ENCODE peak calls at places on chromosome 9, in nine cellular contexts. One of them, this sample, is unnamed. For H3K27me3, the result is how much of the 10 kb centered on the place peaks cover.

GRCh38 chr9:118640836-118641557 is 728.2 kb downstream of the BRINP1 start:
- DNase-seq in suprapubic skin: no peak
- DNase-seq in bronchial epithelial cell: peak
- DNase-seq in CD8-positive, alpha-beta T cell: no peak
- DNase-seq in GM23248: peak
- DNase-seq in astrocyte: peak
- DNase-seq in dorsolateral prefrontal cortex: no peak
- DNase-seq in SK-N-SH: no peak
- DNase-seq in brain microvascular endothelial cell: no peak
- DNase-seq in this sample: no peak

GRCh38 chr9:112535364-112535763 is 48.7 kb downstream of the KIAA1958 start:
- DNase-seq in suprapubic skin: no peak
- DNase-seq in bronchial epithelial cell: no peak
- DNase-seq in CD8-positive, alpha-beta T cell: no peak
- DNase-seq in GM23248: peak
- DNase-seq in astrocyte: no peak
- DNase-seq in dorsolateral prefrontal cortex: no peak
- DNase-seq in SK-N-SH: no peak
- DNase-seq in brain microvascular endothelial cell: peak
- DNase-seq in this sample: no peak

GRCh38 chr9:134894136-134894860 is 13.7 kb downstream of the FCN2 start:
- DNase-seq in suprapubic skin: no peak
- DNase-seq in bronchial epithelial cell: no peak
- DNase-seq in CD8-positive, alpha-beta T cell: no peak
- DNase-seq in GM23248: no peak
- DNase-seq in astrocyte: no peak
- DNase-seq in dorsolateral prefrontal cortex: no peak
- DNase-seq in SK-N-SH: no peak
- DNase-seq in brain microvascular endothelial cell: no peak
- DNase-seq in this sample: no peak

GRCh38 chr9:115757461-115757860 is 396.1 kb upstream of the PAPPA start:
- DNase-seq in suprapubic skin: no peak
- DNase-seq in bronchial epithelial cell: peak
- DNase-seq in CD8-positive, alpha-beta T cell: no peak
- DNase-seq in GM23248: peak
- DNase-seq in astrocyte: no peak
- DNase-seq in dorsolateral prefrontal cortex: no peak
- DNase-seq in SK-N-SH: no peak
- DNase-seq in brain microvascular endothelial cell: no peak
- DNase-seq in this sample: no peak

GRCh38 chr9:91392435-91392834 is 30.7 kb upstream of the AUH start:
- DNase-seq in suprapubic skin: no peak
- DNase-seq in bronchial epithelial cell: no peak
- DNase-seq in CD8-positive, alpha-beta T cell: no peak
- DNase-seq in GM23248: no peak
- DNase-seq in astrocyte: no peak
- DNase-seq in dorsolateral prefrontal cortex: no peak
- DNase-seq in SK-N-SH: no peak
- DNase-seq in brain microvascular endothelial cell: no peak
- DNase-seq in this sample: no peak

GRCh38 chr9:16515207-16515606 is 355.3 kb downstream of the BNC2 start:
- DNase-seq in suprapubic skin: no peak
- DNase-seq in bronchial epithelial cell: no peak
- DNase-seq in CD8-positive, alpha-beta T cell: no peak
- DNase-seq in GM23248: peak
- DNase-seq in astrocyte: no peak
- DNase-seq in dorsolateral prefrontal cortex: no peak
- DNase-seq in SK-N-SH: peak
- DNase-seq in brain microvascular endothelial cell: no peak
- DNase-seq in this sample: no peak

GRCh38 chr9:117696141-117696540 is 8.1 kb upstream of the TLR4 start:
- DNase-seq in suprapubic skin: no peak
- DNase-seq in bronchial epithelial cell: peak
- DNase-seq in CD8-positive, alpha-beta T cell: no peak
- DNase-seq in GM23248: peak
- DNase-seq in astrocyte: no peak
- DNase-seq in dorsolateral prefrontal cortex: no peak
- DNase-seq in SK-N-SH: no peak
- DNase-seq in brain microvascular endothelial cell: no peak
- DNase-seq in this sample: no peak

GRCh38 chr9:21750021-21750735 is 52.3 kb upstream of the MTAP start:
- DNase-seq in suprapubic skin: no peak
- DNase-seq in bronchial epithelial cell: no peak
- DNase-seq in CD8-positive, alpha-beta T cell: no peak
- DNase-seq in GM23248: peak
- DNase-seq in astrocyte: peak
- DNase-seq in dorsolateral prefrontal cortex: no peak
- DNase-seq in SK-N-SH: no peak
- DNase-seq in brain microvascular endothelial cell: peak
- DNase-seq in this sample: no peak

GRCh38 chr9:120904061-120904998 is 22.3 kb downstream of the TRAF1 start:
- DNase-seq in suprapubic skin: no peak
- DNase-seq in bronchial epithelial cell: no peak
- DNase-seq in CD8-positive, alpha-beta T cell: peak
- DNase-seq in GM23248: no peak
- DNase-seq in astrocyte: no peak
- DNase-seq in dorsolateral prefrontal cortex: no peak
- DNase-seq in SK-N-SH: no peak
- DNase-seq in brain microvascular endothelial cell: no peak
- DNase-seq in this sample: no peak

GRCh38 chr9:95189230-95190098 is 128.0 kb downstream of the FANCC start:
- DNase-seq in suprapubic skin: no peak
- DNase-seq in bronchial epithelial cell: no peak
- DNase-seq in CD8-positive, alpha-beta T cell: no peak
- DNase-seq in GM23248: no peak
- DNase-seq in astrocyte: peak
- DNase-seq in dorsolateral prefrontal cortex: no peak
- DNase-seq in SK-N-SH: peak
- DNase-seq in brain microvascular endothelial cell: peak
- DNase-seq in this sample: no peak

GRCh38 chr9:4382722-4383317 is 83.0 kb upstream of the GLIS3 start:
- DNase-seq in suprapubic skin: no peak
- DNase-seq in bronchial epithelial cell: peak
- DNase-seq in CD8-positive, alpha-beta T cell: no peak
- DNase-seq in GM23248: peak
- DNase-seq in astrocyte: no peak
- DNase-seq in dorsolateral prefrontal cortex: no peak
- DNase-seq in SK-N-SH: peak
- DNase-seq in brain microvascular endothelial cell: peak
- DNase-seq in this sample: no peak

GRCh38 chr9:10479172-10479571 is 133.6 kb downstream of the PTPRD start:
- DNase-seq in suprapubic skin: no peak
- DNase-seq in bronchial epithelial cell: peak
- DNase-seq in CD8-positive, alpha-beta T cell: no peak
- DNase-seq in GM23248: peak
- DNase-seq in astrocyte: no peak
- DNase-seq in dorsolateral prefrontal cortex: no peak
- DNase-seq in SK-N-SH: peak
- DNase-seq in brain microvascular endothelial cell: peak
- DNase-seq in this sample: no peak

GRCh38 chr9:76486151-76486550 is 27.2 kb downstream of the GCNT1 start:
- DNase-seq in suprapubic skin: no peak
- DNase-seq in bronchial epithelial cell: no peak
- DNase-seq in CD8-positive, alpha-beta T cell: no peak
- DNase-seq in GM23248: no peak
- DNase-seq in astrocyte: peak
- DNase-seq in dorsolateral prefrontal cortex: no peak
- DNase-seq in SK-N-SH: no peak
- DNase-seq in brain microvascular endothelial cell: no peak
- DNase-seq in this sample: no peak

GRCh38 chr9:13033959-13034695 is 245.4 kb downstream of the MPDZ start:
- DNase-seq in suprapubic skin: peak
- DNase-seq in bronchial epithelial cell: peak
- DNase-seq in CD8-positive, alpha-beta T cell: no peak
- DNase-seq in GM23248: peak
- DNase-seq in astrocyte: peak
- DNase-seq in dorsolateral prefrontal cortex: peak
- DNase-seq in SK-N-SH: peak
- DNase-seq in brain microvascular endothelial cell: peak
- DNase-seq in this sample: peak

GRCh38 chr9:13032585-13032984 is 246.9 kb downstream of the MPDZ start:
- DNase-seq in suprapubic skin: no peak
- DNase-seq in bronchial epithelial cell: no peak
- DNase-seq in CD8-positive, alpha-beta T cell: no peak
- DNase-seq in GM23248: no peak
- DNase-seq in astrocyte: no peak
- DNase-seq in dorsolateral prefrontal cortex: no peak
- DNase-seq in SK-N-SH: no peak
- DNase-seq in brain microvascular endothelial cell: no peak
- DNase-seq in this sample: no peak

GRCh38 chr9:13035822-13036221 is 243.7 kb downstream of the MPDZ start:
- DNase-seq in suprapubic skin: no peak
- DNase-seq in bronchial epithelial cell: no peak
- DNase-seq in CD8-positive, alpha-beta T cell: no peak
- DNase-seq in GM23248: peak
- DNase-seq in astrocyte: no peak
- DNase-seq in dorsolateral prefrontal cortex: no peak
- DNase-seq in SK-N-SH: no peak
- DNase-seq in brain microvascular endothelial cell: no peak
- DNase-seq in this sample: no peak

GRCh38 chr9:13034696-13035006 is 244.8 kb downstream of the MPDZ start:
- DNase-seq in suprapubic skin: no peak
- DNase-seq in bronchial epithelial cell: no peak
- DNase-seq in CD8-positive, alpha-beta T cell: no peak
- DNase-seq in GM23248: no peak
- DNase-seq in astrocyte: no peak
- DNase-seq in dorsolateral prefrontal cortex: no peak
- DNase-seq in SK-N-SH: no peak
- DNase-seq in brain microvascular endothelial cell: no peak
- DNase-seq in this sample: no peak
- H3K4me3 ChIP-seq in suprapubic skin: peak
- H3K4me3 ChIP-seq in bronchial epithelial cell: no peak
- H3K4me3 ChIP-seq in CD8-positive, alpha-beta T cell: no peak
- H3K4me3 ChIP-seq in GM23248: peak
- H3K4me3 ChIP-seq in astrocyte: no peak
- H3K4me3 ChIP-seq in dorsolateral prefrontal cortex: peak
- H3K4me3 ChIP-seq in SK-N-SH: peak
- H3K4me3 ChIP-seq in brain microvascular endothelial cell: no peak
- H3K4me3 ChIP-seq in this sample: no peak

DNA sequence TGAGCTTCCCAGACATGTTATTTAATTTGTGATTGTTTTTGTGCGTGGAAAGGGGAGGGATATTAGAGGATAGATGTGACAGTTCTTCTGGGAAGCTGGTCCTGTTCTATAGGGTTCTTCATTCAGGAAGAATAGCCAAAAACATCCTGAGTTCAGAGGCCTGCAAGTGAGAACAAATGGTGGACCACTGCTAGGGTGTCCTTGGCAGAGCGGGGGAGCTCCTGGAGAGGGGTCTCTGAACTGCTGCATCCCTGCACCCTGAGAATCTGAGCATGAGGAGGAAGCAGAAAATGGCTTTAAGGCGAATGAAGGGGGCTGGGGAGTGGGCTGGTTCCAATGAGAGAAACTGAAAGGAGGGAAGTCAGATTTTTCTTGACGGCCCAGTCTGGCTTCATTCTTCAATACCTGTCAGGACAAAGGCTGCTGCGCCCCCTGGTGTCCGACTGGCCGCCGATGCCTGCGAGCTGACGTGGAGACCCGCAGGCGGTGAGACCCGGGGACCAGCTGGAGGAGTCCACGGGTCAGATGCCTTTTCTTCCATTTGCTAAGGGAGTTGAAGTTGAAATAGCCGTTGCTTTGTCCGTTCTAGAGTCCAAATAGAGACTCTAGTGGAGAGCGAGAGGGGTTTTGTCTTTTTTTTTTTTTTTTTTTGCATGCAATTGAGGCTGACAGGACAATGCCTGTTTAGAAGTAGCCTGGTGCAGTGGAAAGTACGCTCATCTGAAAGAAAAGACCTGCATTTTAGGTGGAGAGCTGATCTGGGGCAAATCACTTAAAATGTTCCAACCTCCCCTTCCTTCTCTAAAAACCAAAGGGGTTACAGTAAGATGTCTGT is 39.5 kb upstream of the NFIB start:
- DNase-seq in suprapubic skin: peak
- DNase-seq in bronchial epithelial cell: peak
- DNase-seq in CD8-positive, alpha-beta T cell: peak
- DNase-seq in GM23248: peak
- DNase-seq in astrocyte: peak
- DNase-seq in dorsolateral prefrontal cortex: peak
- DNase-seq in SK-N-SH: peak
- DNase-seq in brain microvascular endothelial cell: peak
- DNase-seq in this sample: peak
- H3K27me3 ChIP-seq in suprapubic skin: under half
- H3K27me3 ChIP-seq in bronchial epithelial cell: under half
- H3K27me3 ChIP-seq in CD8-positive, alpha-beta T cell: under half
- H3K27me3 ChIP-seq in GM23248: half or more
- H3K27me3 ChIP-seq in astrocyte: half or more
- H3K27me3 ChIP-seq in dorsolateral prefrontal cortex: under half
- H3K27me3 ChIP-seq in SK-N-SH: under half
- H3K27me3 ChIP-seq in brain microvascular endothelial cell: under half
- H3K27me3 ChIP-seq in this sample: under half

GRCh38 chr9:137457406-137458193 is 1.5 kb downstream of the NSMF start:
- DNase-seq in suprapubic skin: peak
- DNase-seq in bronchial epithelial cell: no peak
- DNase-seq in CD8-positive, alpha-beta T cell: no peak
- DNase-seq in GM23248: no peak
- DNase-seq in astrocyte: no peak
- DNase-seq in dorsolateral prefrontal cortex: no peak
- DNase-seq in SK-N-SH: peak
- DNase-seq in brain microvascular endothelial cell: no peak
- DNase-seq in this sample: no peak

GRCh38 chr9:137455361-137455991 is 3.7 kb downstream of the NSMF start:
- DNase-seq in suprapubic skin: peak
- DNase-seq in bronchial epithelial cell: no peak
- DNase-seq in CD8-positive, alpha-beta T cell: no peak
- DNase-seq in GM23248: no peak
- DNase-seq in astrocyte: no peak
- DNase-seq in dorsolateral prefrontal cortex: no peak
- DNase-seq in SK-N-SH: no peak
- DNase-seq in brain microvascular endothelial cell: no peak
- DNase-seq in this sample: no peak

GRCh38 chr9:137454506-137455360 is 4.4 kb downstream of the NSMF start:
- DNase-seq in suprapubic skin: peak
- DNase-seq in bronchial epithelial cell: no peak
- DNase-seq in CD8-positive, alpha-beta T cell: no peak
- DNase-seq in GM23248: peak
- DNase-seq in astrocyte: peak
- DNase-seq in dorsolateral prefrontal cortex: no peak
- DNase-seq in SK-N-SH: peak
- DNase-seq in brain microvascular endothelial cell: no peak
- DNase-seq in this sample: no peak

GRCh38 chr9:137456864-137457405 is 2.2 kb downstream of the NSMF start:
- DNase-seq in suprapubic skin: peak
- DNase-seq in bronchial epithelial cell: no peak
- DNase-seq in CD8-positive, alpha-beta T cell: no peak
- DNase-seq in GM23248: no peak
- DNase-seq in astrocyte: no peak
- DNase-seq in dorsolateral prefrontal cortex: no peak
- DNase-seq in SK-N-SH: no peak
- DNase-seq in brain microvascular endothelial cell: no peak
- DNase-seq in this sample: no peak

GRCh38 chr9:137456061-137456863 is 2.9 kb downstream of the NSMF start:
- DNase-seq in suprapubic skin: peak
- DNase-seq in bronchial epithelial cell: no peak
- DNase-seq in CD8-positive, alpha-beta T cell: no peak
- DNase-seq in GM23248: no peak
- DNase-seq in astrocyte: peak
- DNase-seq in dorsolateral prefrontal cortex: no peak
- DNase-seq in SK-N-SH: no peak
- DNase-seq in brain microvascular endothelial cell: peak
- DNase-seq in this sample: no peak
- H3K4me3 ChIP-seq in suprapubic skin: no peak
- H3K4me3 ChIP-seq in bronchial epithelial cell: no peak
- H3K4me3 ChIP-seq in CD8-positive, alpha-beta T cell: no peak
- H3K4me3 ChIP-seq in GM23248: no peak
- H3K4me3 ChIP-seq in astrocyte: no peak
- H3K4me3 ChIP-seq in dorsolateral prefrontal cortex: no peak
- H3K4me3 ChIP-seq in SK-N-SH: no peak
- H3K4me3 ChIP-seq in brain microvascular endothelial cell: no peak
- H3K4me3 ChIP-seq in this sample: no peak

GRCh38 chr9:34957492-34958410 is at the start of gene PHF24:
- DNase-seq in suprapubic skin: no peak
- DNase-seq in bronchial epithelial cell: no peak
- DNase-seq in CD8-positive, alpha-beta T cell: peak
- DNase-seq in GM23248: peak
- DNase-seq in astrocyte: no peak
- DNase-seq in dorsolateral prefrontal cortex: no peak
- DNase-seq in SK-N-SH: peak
- DNase-seq in brain microvascular endothelial cell: no peak
- DNase-seq in this sample: no peak
- H3K27me3 ChIP-seq in suprapubic skin: under half
- H3K27me3 ChIP-seq in bronchial epithelial cell: under half
- H3K27me3 ChIP-seq in CD8-positive, alpha-beta T cell: under half
- H3K27me3 ChIP-seq in GM23248: half or more
- H3K27me3 ChIP-seq in astrocyte: half or more
- H3K27me3 ChIP-seq in dorsolateral prefrontal cortex: under half
- H3K27me3 ChIP-seq in SK-N-SH: half or more
- H3K27me3 ChIP-seq in brain microvascular endothelial cell: half or more
- H3K27me3 ChIP-seq in this sample: under half